ENCODE peak calls at places on chromosomes 11 and 22, in five cellular contexts. U is choroid plexus epithelial cell, J is AG09319, K is uterus, F is WERI-Rb-1. T is an unnamed sample.

GRCh38 chr22:44590291-44590690 is 92.3 kb upstream of the RTL6 start:
- DNase-seq in U (no peak), J (no peak), K (no peak), F (no peak), T (no peak)

GRCh38 chr22:49994361-49995058 is 18.1 kb downstream of the IL17REL start:
- DNase-seq in U (no peak), J (no peak), K (no peak), F (no peak), T (no peak)

GRCh38 chr11:59556883-59557205 is 45.5 kb downstream of the OR4D9 start:
- DNase-seq in U (peak; percentile 39), J (no peak), K (no peak), F (no peak), T (no peak)

GRCh38 chr11:6855971-6856542 is 6.8 kb upstream of the OR10A2 start:
- DNase-seq in U (peak; percentile 69), J (no peak), K (no peak), F (no peak), T (no peak)

GRCh38 chr22:44870021-44870420 is 117.6 kb downstream of the ARHGAP8 start:
- DNase-seq in U (peak; percentile 2), J (no peak), K (no peak), F (peak; percentile 68), T (no peak)

GRCh38 chr22:36197065-36197440 is 4.6 kb downstream of the APOL4 start:
- DNase-seq in U (peak; percentile 81), J (peak; percentile 55), K (peak; percentile 85), F (peak; percentile 66), T (no peak)

GRCh38 chr11:72573380-72573949 is 100.8 kb downstream of the PDE2A start:
- DNase-seq in U (peak; percentile 58), J (no peak), K (no peak), F (peak; percentile 65), T (peak; percentile 74)

GRCh38 chr22:42167066-42167465 is 36.5 kb upstream of the CYP2D6 start:
- DNase-seq in U (no peak), J (no peak), K (no peak), F (no peak), T (no peak)

GRCh38 chr22:43110927-43111623 is 525 bp downstream of the BIK start:
- DNase-seq in U (no peak), J (no peak), K (no peak), F (peak; percentile 35), T (peak; percentile 60)

GRCh38 chr22:37503850-37504249 is 15.4 kb downstream of the CARD10 start:
- DNase-seq in U (no peak), J (no peak), K (no peak), F (peak; percentile 37), T (no peak)

GRCh38 chr11:2173150-2173693 is 1.6 kb upstream of the TH start:
- DNase-seq in U (peak; percentile 11), J (no peak), K (no peak), F (peak; percentile 50), T (no peak)

GRCh38 chr22:23418159-23418788 is 161.8 kb downstream of the IGLL1 start:
- DNase-seq in U (no peak), J (no peak), K (no peak), F (no peak), T (no peak)

GRCh38 chr11:111764621-111765020 is 1.6 kb downstream of the PPP2R1B start:
- DNase-seq in U (peak; percentile 37), J (no peak), K (no peak), F (no peak), T (no peak)

GRCh38 chr11:3949132-3949531 is 93.7 kb downstream of the STIM1 start:
- DNase-seq in U (no peak), J (no peak), K (no peak), F (no peak), T (no peak)

GRCh38 chr11:125494033-125494364 is 2.1 kb downstream of the FEZ1 start:
- DNase-seq in U (no peak), J (no peak), K (no peak), F (no peak), T (no peak)

GRCh38 chr22:22578702-22579424 is 19.8 kb upstream of the PRAME start:
- DNase-seq in U (peak; percentile 83), J (no peak), K (no peak), F (peak; percentile 87), T (no peak)

GRCh38 chr11:73652856-73653559 is 6.6 kb downstream of the PLEKHB1 start:
- DNase-seq in U (no peak), J (no peak), K (no peak), F (no peak), T (no peak)

GRCh38 chr11:81222491-81222890 is 1511.2 kb downstream of the FAM181B start:
- DNase-seq in U (no peak), J (no peak), K (no peak), F (peak; percentile 63), T (no peak)

GRCh38 chr11:19777342-19778102 is 64.9 kb downstream of the NAV2 start:
- DNase-seq in U (peak; percentile 71), J (no peak), K (no peak), F (no peak), T (peak; percentile 82)

GRCh38 chr11:127966821-127967220 is 620.5 kb downstream of the ETS1 start:
- DNase-seq in U (no peak), J (no peak), K (no peak), F (no peak), T (no peak)

GRCh38 chr11:208177-208916 is 839 bp downstream of the RIC8A start:
- DNase-seq in U (peak; percentile 71), J (no peak), K (peak; percentile 76), F (peak; percentile 80), T (peak; percentile 96)

GRCh38 chr11:69887330-69887729 is 68.1 kb upstream of the FGF3 start:
- DNase-seq in U (no peak), J (no peak), K (no peak), F (no peak), T (no peak)

GRCh38 chr11:48002565-48002964 is 22.2 kb downstream of the PTPRJ start:
- DNase-seq in U (no peak), J (no peak), K (no peak), F (no peak), T (no peak)

GRCh38 chr11:69368119-69368880 is 74.3 kb downstream of the MYEOV start:
- DNase-seq in U (no peak), J (no peak), K (no peak), F (no peak), T (no peak)

GRCh38 chr11:2779981-2780849 is 80.4 kb upstream of the KCNQ1OT1 start:
- DNase-seq in U (peak; percentile 22), J (no peak), K (peak; percentile 26), F (peak; percentile 4), T (no peak)

GRCh38 chr11:33476945-33477584 is 219.9 kb downstream of the HIPK3 start:
- DNase-seq in U (peak; percentile 62), J (no peak), K (no peak), F (no peak), T (no peak)

GRCh38 chr11:45982656-45983470 is 60.4 kb downstream of the LARGE2 start:
- DNase-seq in U (peak; percentile 78), J (peak; percentile 41), K (peak; percentile 60), F (peak; percentile 27), T (no peak)

GRCh38 chr11:57798905-57799559 is 37.4 kb downstream of the CTNND1 start:
- DNase-seq in U (peak; percentile 51), J (peak; percentile 81), K (no peak), F (no peak), T (no peak)

DNA sequence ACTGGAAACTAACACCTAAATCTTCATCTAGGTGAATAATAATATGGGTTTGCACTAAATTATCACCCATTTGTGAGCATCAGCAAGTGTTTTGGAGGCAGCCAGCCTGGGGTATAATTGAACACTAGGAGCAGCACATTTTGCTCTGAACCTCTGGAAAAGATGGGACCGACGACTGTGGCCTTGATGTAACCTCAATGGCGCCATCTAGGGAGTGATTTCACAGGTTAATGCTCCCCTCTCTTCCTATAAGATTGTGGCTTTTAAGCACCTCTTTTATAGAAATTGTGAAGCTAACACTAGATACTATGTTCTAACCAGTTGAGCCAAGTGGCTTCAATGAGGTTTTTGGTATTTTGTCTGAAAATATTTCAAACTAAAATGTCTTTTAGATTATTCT is 203.7 kb downstream of the NELL1 start:
- DNase-seq in U (no peak), J (no peak), K (no peak), F (peak; percentile 72), T (peak; percentile 24)
- TF ChIP-seq CTCF in U (no peak), J (no peak), K (no peak), F (peak; percentile 69), T (peak; percentile 12)

GRCh38 chr11:8252946-8253345 is 10.7 kb downstream of the LMO1 start:
- DNase-seq in U (no peak), J (no peak), K (peak; percentile 11), F (no peak), T (no peak)
- TF ChIP-seq CTCF in U (no peak), J (no peak), K (no peak), F (no peak), T (no peak)

DNA sequence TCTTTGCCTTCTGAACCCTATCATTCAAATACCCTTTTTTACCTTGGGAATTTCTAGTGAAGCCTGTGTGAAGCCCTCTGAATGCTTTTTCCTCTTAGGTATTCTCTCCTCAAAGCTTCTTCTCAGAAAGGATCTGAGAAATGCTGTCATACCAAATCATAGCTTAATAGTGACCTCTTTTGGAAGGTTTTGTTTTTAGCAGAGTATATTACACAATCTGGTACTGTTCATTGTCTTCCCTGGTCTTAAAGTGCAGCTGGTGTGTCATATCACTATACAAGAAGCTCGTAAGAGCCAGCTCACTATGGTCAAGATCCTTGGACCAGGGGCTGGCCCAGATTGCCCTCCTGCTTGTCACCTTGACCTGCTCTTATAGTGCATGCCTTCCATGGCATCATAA is 204.4 kb upstream of the ANO5 start:
- DNase-seq in U (peak; percentile 1), J (no peak), K (no peak), F (no peak), T (no peak)
- TF ChIP-seq CTCF in U (no peak), J (no peak), K (no peak), F (no peak), T (no peak)

DNA sequence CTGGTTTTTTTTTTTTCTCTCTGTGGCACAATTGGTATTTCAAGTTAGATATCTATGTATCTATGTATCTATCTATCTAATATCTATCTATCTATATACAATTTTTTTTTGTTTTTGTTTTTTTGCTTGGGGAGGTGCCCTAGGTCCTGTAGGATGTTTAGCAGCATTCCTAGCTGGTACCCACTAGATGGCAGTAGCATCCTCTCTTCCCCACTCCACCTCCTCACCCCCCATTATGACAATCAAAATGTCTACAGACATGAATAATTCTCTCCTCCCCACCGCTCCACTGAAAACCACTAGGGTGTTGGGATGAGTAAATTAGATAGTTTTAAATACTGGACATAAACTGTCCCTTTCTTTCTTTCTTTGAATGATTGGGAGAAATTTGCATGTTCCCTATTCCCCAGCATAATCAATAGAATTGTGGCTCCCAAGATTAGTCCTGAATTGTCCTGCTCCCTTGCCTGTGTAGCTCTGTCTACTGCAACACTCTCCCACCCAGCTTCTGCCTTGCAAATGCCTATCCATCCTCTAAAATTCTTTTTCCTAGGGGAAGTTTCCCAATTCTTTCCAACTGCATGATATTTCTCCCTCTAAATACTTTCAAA is 1152.4 kb downstream of the LRRC4C start:
- DNase-seq in U (peak; percentile 84), J (peak; percentile 16), K (no peak), F (no peak), T (peak; percentile 38)
- TF ChIP-seq CTCF in U (peak; percentile 91), J (peak; percentile 80), K (no peak), F (peak; percentile 66), T (peak; percentile 41)